ENCODE peak calls at places on chromosomes 7 and 10, in four cellular contexts. F is MCF 10A; S is activated T-cell treated with anti-CD3 and anti-CD28 coated beads for 1 hour; D is activated effector memory CD4-positive, alpha-beta T cell treated with Interleukin-2 at 50 U/mL for 16 hours. J is an unnamed sample.

GRCh38 chr7:47488969-47489342 is 93.0 kb downstream of the TNS3 start:
- DNase-seq in F (no peak), S (no peak), D (no peak), J (no peak)

GRCh38 chr7:23927709-23928108 is 217.7 kb downstream of the STK31 start:
- DNase-seq in F (no peak), S (no peak), D (no peak), J (no peak)

GRCh38 chr7:128041203-128041602 is 10.0 kb upstream of the LRRC4 start:
- DNase-seq in F (peak; percentile 89), S (no peak), D (no peak), J (no peak)

GRCh38 chr10:70266056-70266455 is 17.7 kb downstream of the NPFFR1 start:
- DNase-seq in F (no peak), S (no peak), D (no peak), J (no peak)

GRCh38 chr7:4406288-4407058 is 275.6 kb upstream of the FOXK1 start:
- DNase-seq in F (no peak), S (no peak), D (no peak), J (no peak)

GRCh38 chr10:100744980-100745881 is at the start of gene PAX2:
- DNase-seq in F (no peak), S (no peak), D (no peak), J (no peak)

GRCh38 chr10:129836253-129836652 is 127.8 kb downstream of the EBF3 start:
- DNase-seq in F (no peak), S (no peak), D (no peak), J (no peak)

GRCh38 chr10:36531621-36532020 is 593.8 kb upstream of the ANKRD30A start:
- DNase-seq in F (peak; percentile 4), S (no peak), D (no peak), J (no peak)

GRCh38 chr7:91266931-91267557 is 2.8 kb downstream of the FZD1 start:
- DNase-seq in F (no peak), S (no peak), D (no peak), J (no peak)

GRCh38 chr10:28644647-28645046 is 32.7 kb upstream of the BAMBI start:
- DNase-seq in F (no peak), S (no peak), D (no peak), J (no peak)

GRCh38 chr7:49422564-49422963 is 350.9 kb upstream of the VWC2 start:
- DNase-seq in F (no peak), S (no peak), D (no peak), J (no peak)

GRCh38 chr7:18610331-18610948 is 114.9 kb downstream of the HDAC9 start:
- DNase-seq in F (peak; percentile 48), S (no peak), D (no peak), J (no peak)

GRCh38 chr10:2985729-2986232 is 81.6 kb upstream of the PFKP start:
- DNase-seq in F (peak; percentile 67), S (no peak), D (no peak), J (no peak)

GRCh38 chr7:543790-544527 is 24.3 kb upstream of the PDGFA start:
- DNase-seq in F (no peak), S (no peak), D (no peak), J (no peak)

GRCh38 chr7:7944619-7945282 is 23.8 kb upstream of the GLCCI1 start:
- DNase-seq in F (no peak), S (peak; percentile 9), D (peak; percentile 47), J (no peak)

GRCh38 chr10:49168821-49169495 is 19.2 kb downstream of the TMEM273 start:
- DNase-seq in F (no peak), S (no peak), D (no peak), J (no peak)

GRCh38 chr7:117645456-117646181 is 165.8 kb downstream of the CFTR start:
- DNase-seq in F (no peak), S (no peak), D (no peak), J (no peak)

GRCh38 chr10:11245510-11245909 is 227.8 kb downstream of the CELF2 start:
- DNase-seq in F (peak; percentile 8), S (no peak), D (no peak), J (no peak)

GRCh38 chr10:2362331-2362730 is 625.0 kb upstream of the ADARB2 start:
- DNase-seq in F (no peak), S (no peak), D (no peak), J (no peak)

GRCh38 chr10:49616421-49617230 is 2.8 kb downstream of the CHAT start:
- DNase-seq in F (no peak), S (no peak), D (no peak), J (no peak)

GRCh38 chr10:11018426-11018818 is 750 bp downstream of the CELF2 start:
- DNase-seq in F (no peak), S (no peak), D (no peak), J (no peak)

GRCh38 chr10:3874988-3875841 is 90.2 kb upstream of the KLF6 start:
- DNase-seq in F (no peak), S (no peak), D (peak; percentile 23), J (no peak)

GRCh38 chr10:124875596-124875995 is 66.3 kb upstream of the ZRANB1 start:
- DNase-seq in F (peak; percentile 57), S (no peak), D (no peak), J (no peak)

GRCh38 chr10:58217612-58218011 is 50.1 kb downstream of the IPMK start:
- DNase-seq in F (no peak), S (no peak), D (no peak), J (no peak)

GRCh38 chr7:110786576-110786975 is 304.4 kb upstream of the LRRN3 start:
- DNase-seq in F (no peak), S (no peak), D (no peak), J (no peak)

GRCh38 chr10:127534074-127534473 is 15.0 kb upstream of the NPS start:
- DNase-seq in F (no peak), S (no peak), D (no peak), J (no peak)

GRCh38 chr7:124033093-124033806 is 383 bp upstream of the TMEM229A start:
- DNase-seq in F (no peak), S (no peak), D (no peak), J (no peak)

GRCh38 chr7:90262438-90262837 is 17.5 kb downstream of the CFAP69 start:
- DNase-seq in F (peak; percentile 44), S (no peak), D (no peak), J (no peak)

GRCh38 chr10:112006831-112007230 is 176.7 kb downstream of the GPAM start:
- DNase-seq in F (no peak), S (no peak), D (no peak), J (no peak)

GRCh38 chr7:2873146-2873545 is 29.0 kb upstream of the GNA12 start:
- DNase-seq in F (no peak), S (no peak), D (no peak), J (no peak)

J was measured in CMK.